ENCODE peak calls at places on chromosomes 11 and 22, in four cellular contexts. D is tibial nerve, O is psoas muscle, L is NCI-H1694 treated with DMSO at 0.1 percent for 48 hours. Z is an unnamed sample.

GRCh38 chr22:20091690-20092476 is 11.8 kb downstream of the DGCR8 start:
- DNase-seq in L (no peak), D (no peak), O (no peak), Z (no peak)

GRCh38 chr22:38830026-38830844 is 13.6 kb downstream of the NPTXR start:
- DNase-seq in O (no peak), D (no peak), L (no peak), Z (no peak)

GRCh38 chr11:61294717-61295595 is at the start of gene VWCE:
- DNase-seq in O (peak), D (peak), L (peak), Z (peak)

GRCh38 chr11:66866420-66867010 is 9.7 kb downstream of the LRFN4 start:
- DNase-seq in O (no peak), L (peak), D (no peak), Z (no peak)

GRCh38 chr11:117169726-117170125 is 8.8 kb upstream of the SIDT2 start:
- DNase-seq in L (no peak), D (no peak), O (no peak), Z (no peak)

GRCh38 chr22:45090364-45090960 is 73.3 kb upstream of the NUP50 start:
- DNase-seq in L (no peak), D (no peak), O (no peak), Z (no peak)

GRCh38 chr11:33893711-33894401 is 2.0 kb upstream of the LMO2 start:
- DNase-seq in D (no peak), O (no peak), L (no peak), Z (no peak)

GRCh38 chr11:94866936-94867795 is 99.0 kb downstream of the AMOTL1 start:
- DNase-seq in L (no peak), D (no peak), O (no peak), Z (no peak)

GRCh38 chr11:69892237-69892985 is 73.2 kb upstream of the FGF3 start:
- DNase-seq in L (no peak), O (peak), D (no peak), Z (no peak)

GRCh38 chr11:82828472-82828871 is 71.8 kb downstream of the PRCP start:
- DNase-seq in L (no peak), D (no peak), O (no peak), Z (no peak)

GRCh38 chr11:126452718-126453117 is 97.2 kb downstream of the ST3GAL4 start:
- DNase-seq in L (no peak), D (no peak), O (no peak), Z (no peak)

GRCh38 chr11:6681505-6681904 is 1.6 kb downstream of the MRPL17 start:
- DNase-seq in L (no peak), O (no peak), D (no peak), Z (no peak)

GRCh38 chr11:2725367-2726300 is 25.8 kb upstream of the KCNQ1OT1 start:
- DNase-seq in O (peak), L (no peak), D (peak), Z (no peak)

GRCh38 chr11:129815596-129816461 is at the start of gene TMEM45B:
- DNase-seq in L (no peak), D (no peak), O (no peak), Z (no peak)

GRCh38 chr11:105589346-105589745 is 20.5 kb upstream of the GRIA4 start:
- DNase-seq in D (no peak), O (no peak), L (no peak), Z (no peak)

GRCh38 chr11:1870721-1871466 is 18.0 kb downstream of the LSP1 start:
- DNase-seq in L (no peak), O (peak), D (no peak), Z (no peak)

GRCh38 chr11:112837162-112837826 is 123.9 kb upstream of the NCAM1 start:
- DNase-seq in O (no peak), D (no peak), L (no peak), Z (no peak)

GRCh38 chr11:76674517-76675400 is 4.2 kb upstream of the LRRC32 start:
- DNase-seq in D (no peak), O (no peak), L (no peak), Z (no peak)

GRCh38 chr11:79544324-79544723 is 103.5 kb upstream of the TENM4 start:
- DNase-seq in D (no peak), O (no peak), L (no peak), Z (no peak)

GRCh38 chr11:116330439-116331185 is 442.2 kb downstream of the BUD13 start:
- DNase-seq in D (no peak), L (no peak), O (no peak), Z (no peak)

GRCh38 chr11:29481721-29482120 is 535.1 kb downstream of the KCNA4 start:
- DNase-seq in D (no peak), O (no peak), L (no peak), Z (no peak)

GRCh38 chr22:38973289-38974169 is 8.6 kb upstream of the APOBEC3B start:
- DNase-seq in L (peak), D (peak), O (no peak), Z (no peak)

GRCh38 chr11:65013130-65013691 is 749 bp upstream of the ARL2 start:
- DNase-seq in D (peak), O (peak), L (no peak), Z (peak)

GRCh38 chr11:789951-790350 is at the start of gene CEND1:
- DNase-seq in L (peak), D (no peak), O (peak), Z (no peak)

GRCh38 chr11:62892077-62892922 is 11.6 kb downstream of the SLC3A2 start:
- DNase-seq in D (no peak), L (no peak), O (no peak), Z (no peak)

GRCh38 chr22:27473533-27473932 is 328.0 kb downstream of the MN1 start:
- DNase-seq in D (no peak), O (no peak), L (no peak), Z (no peak)

GRCh38 chr11:46743693-46744339 is 24.8 kb downstream of the F2 start:
- DNase-seq in L (no peak), O (no peak), D (no peak), Z (no peak)

GRCh38 chr11:2318707-2319106 is 16.9 kb downstream of the TSPAN32 start:
- DNase-seq in D (no peak), L (no peak), O (no peak), Z (no peak)

GRCh38 chr11:88174627-88175003 is 628 bp downstream of the RAB38 start:
- DNase-seq in D (peak), L (no peak), O (peak), Z (peak)

GRCh38 chr11:35725880-35726279 is 63.3 kb downstream of the TRIM44 start:
- DNase-seq in L (no peak), O (no peak), D (peak), Z (peak)

GRCh38 chr11:134450186-134450585 is 38.1 kb upstream of the B3GAT1 start:
- DNase-seq in O (no peak), D (no peak), L (no peak), Z (no peak)

GRCh38 chr11:12995823-12996222 is 13.3 kb upstream of the RASSF10 start:
- DNase-seq in D (no peak), O (no peak), L (no peak), Z (no peak)

GRCh38 chr22:47161631-47162030 is 399.2 kb downstream of the TBC1D22A start:
- DNase-seq in L (no peak), O (no peak), D (no peak), Z (no peak)

GRCh38 chr22:45200862-45201511 is 37.3 kb downstream of the NUP50 start:
- DNase-seq in O (no peak), L (no peak), D (no peak), Z (no peak)

GRCh38 chr11:87304350-87304749 is 266.6 kb downstream of the TMEM135 start:
- DNase-seq in O (no peak), D (no peak), L (no peak), Z (no peak)

Z was measured in gastrocnemius medialis.